ENCODE peak calls at places on chromosomes 12 and 14, in five cellular contexts. R, G, A, I and M are unnamed samples.

GRCh38 chr14:104342435-104343293 is 204.3 kb downstream of the KIF26A start:
- DNase-seq in R (no peak), G (no peak), A (no peak), I (no peak), M (no peak)

GRCh38 chr12:70196732-70197361 is 46.4 kb upstream of the CNOT2 start:
- DNase-seq in R (no peak), G (no peak), A (no peak), I (no peak), M (no peak)

GRCh38 chr12:55830601-55831406 is 1.4 kb upstream of the DNAJC14 start:
- DNase-seq in R (no peak), G (no peak), A (peak), I (peak), M (peak)

GRCh38 chr12:104603545-104603973 is 146.8 kb downstream of the CHST11 start:
- DNase-seq in R (peak), G (no peak), A (no peak), I (no peak), M (no peak)

GRCh38 chr12:92439397-92439779 is 263.4 kb upstream of the PLEKHG7 start:
- DNase-seq in R (no peak), G (peak), A (no peak), I (no peak), M (no peak)

GRCh38 chr12:82383930-82384513 is 25.7 kb downstream of the METTL25 start:
- DNase-seq in R (peak), G (peak), A (no peak), I (no peak), M (no peak)

GRCh38 chr12:106096376-106096775 is 42.4 kb downstream of the NUAK1 start:
- DNase-seq in R (peak), G (no peak), A (no peak), I (no peak), M (no peak)

GRCh38 chr12:92827836-92828431 is 101.2 kb downstream of the EEA1 start:
- DNase-seq in R (peak), G (peak), A (peak), I (no peak), M (no peak)

GRCh38 chr12:128644664-128645296 is 179.0 kb downstream of the SLC15A4 start:
- DNase-seq in R (no peak), G (peak), A (peak), I (no peak), M (no peak)

GRCh38 chr12:96774501-96775256 is 132.4 kb upstream of the NEDD1 start:
- DNase-seq in R (no peak), G (no peak), A (no peak), I (no peak), M (no peak)

GRCh38 chr14:34931206-34931605 is 51.6 kb upstream of the SRP54 start:
- DNase-seq in R (no peak), G (no peak), A (no peak), I (no peak), M (no peak)

GRCh38 chr14:61178226-61179060 is 102.7 kb downstream of the TMEM30B start:
- DNase-seq in R (peak), G (no peak), A (no peak), I (no peak), M (no peak)

GRCh38 chr12:91361864-91362263 is 179.2 kb upstream of the DCN start:
- DNase-seq in R (peak), G (peak), A (peak), I (no peak), M (no peak)

GRCh38 chr12:76611533-76611932 is 52.0 kb upstream of the OSBPL8 start:
- DNase-seq in R (no peak), G (peak), A (no peak), I (no peak), M (no peak)

GRCh38 chr12:52655720-52656124 is 3.7 kb upstream of the KRT2 start:
- DNase-seq in R (peak), G (no peak), A (no peak), I (no peak), M (no peak)

GRCh38 chr14:61472801-61473376 is 151.5 kb downstream of the PRKCH start:
- DNase-seq in R (no peak), G (no peak), A (no peak), I (no peak), M (no peak)

GRCh38 chr14:91363776-91364523 is 53.7 kb downstream of the CCDC88C start:
- DNase-seq in R (no peak), G (no peak), A (no peak), I (no peak), M (no peak)

GRCh38 chr12:130031571-130032189 is 127.9 kb upstream of the TMEM132D start:
- DNase-seq in R (peak), G (peak), A (peak), I (peak), M (peak)

GRCh38 chr12:125191361-125192087 is 126.3 kb downstream of the AACS start:
- DNase-seq in R (no peak), G (no peak), A (no peak), I (no peak), M (no peak)

GRCh38 chr12:42296503-42297109 is 29.3 kb downstream of the ZCRB1 start:
- DNase-seq in R (no peak), G (no peak), A (peak), I (no peak), M (no peak)